ENCODE peak calls at places on chromosome 6, in six cellular contexts. One of them, this sample, is unnamed. For H3K4me1, the result is how much of the 10 kb centered on the place peaks cover.

GRCh38 chr6:161569071-161569470 is 295.2 kb upstream of the AGPAT4 start:
- DNase-seq in fibroblast of lung: no peak
- DNase-seq in cardiac muscle cell: no peak
- DNase-seq in neuronal stem cell: no peak
- DNase-seq in CD4-positive, CD25-positive, alpha-beta regulatory T cell: no peak
- DNase-seq in PC-3: no peak
- DNase-seq in this sample: no peak

GRCh38 chr6:158376650-158377081 is 64.4 kb downstream of the TULP4 start:
- DNase-seq in PC-3: no peak
- DNase-seq in CD4-positive, CD25-positive, alpha-beta regulatory T cell: no peak
- DNase-seq in fibroblast of lung: no peak
- DNase-seq in cardiac muscle cell: no peak
- DNase-seq in neuronal stem cell: no peak
- DNase-seq in this sample: peak

GRCh38 chr6:76453270-76453669 is 380.8 kb upstream of the IMPG1 start:
- DNase-seq in cardiac muscle cell: no peak
- DNase-seq in CD4-positive, CD25-positive, alpha-beta regulatory T cell: no peak
- DNase-seq in neuronal stem cell: no peak
- DNase-seq in PC-3: no peak
- DNase-seq in fibroblast of lung: no peak
- DNase-seq in this sample: no peak

GRCh38 chr6:81747327-81747726 is 5.2 kb downstream of the TENT5A start:
- DNase-seq in neuronal stem cell: peak
- DNase-seq in cardiac muscle cell: no peak
- DNase-seq in PC-3: no peak
- DNase-seq in fibroblast of lung: no peak
- DNase-seq in CD4-positive, CD25-positive, alpha-beta regulatory T cell: no peak
- DNase-seq in this sample: no peak

GRCh38 chr6:22071655-22072054 is 225.2 kb downstream of the PRL start:
- DNase-seq in neuronal stem cell: peak
- DNase-seq in CD4-positive, CD25-positive, alpha-beta regulatory T cell: no peak
- DNase-seq in cardiac muscle cell: peak
- DNase-seq in PC-3: no peak
- DNase-seq in fibroblast of lung: peak
- DNase-seq in this sample: peak

GRCh38 chr6:27894839-27895762 is 17.1 kb downstream of the OR2B2 start:
- DNase-seq in neuronal stem cell: peak
- DNase-seq in CD4-positive, CD25-positive, alpha-beta regulatory T cell: peak
- DNase-seq in cardiac muscle cell: peak
- DNase-seq in PC-3: peak
- DNase-seq in fibroblast of lung: peak
- DNase-seq in this sample: peak

GRCh38 chr6:17281497-17282481 is 628 bp downstream of the RBM24 start:
- DNase-seq in fibroblast of lung: peak
- DNase-seq in cardiac muscle cell: peak
- DNase-seq in CD4-positive, CD25-positive, alpha-beta regulatory T cell: no peak
- DNase-seq in PC-3: no peak
- DNase-seq in neuronal stem cell: peak
- DNase-seq in this sample: no peak

GRCh38 chr6:490251-491037 is 98.9 kb downstream of the IRF4 start:
- DNase-seq in neuronal stem cell: no peak
- DNase-seq in cardiac muscle cell: no peak
- DNase-seq in CD4-positive, CD25-positive, alpha-beta regulatory T cell: peak
- DNase-seq in fibroblast of lung: no peak
- DNase-seq in PC-3: no peak
- DNase-seq in this sample: no peak

GRCh38 chr6:90107721-90108364 is 188.8 kb downstream of the BACH2 start:
- DNase-seq in PC-3: no peak
- DNase-seq in CD4-positive, CD25-positive, alpha-beta regulatory T cell: peak
- DNase-seq in neuronal stem cell: no peak
- DNase-seq in cardiac muscle cell: no peak
- DNase-seq in fibroblast of lung: no peak
- DNase-seq in this sample: no peak

GRCh38 chr6:76162811-76163210 is 90.3 kb upstream of the IMPG1 start:
- DNase-seq in fibroblast of lung: no peak
- DNase-seq in neuronal stem cell: no peak
- DNase-seq in PC-3: no peak
- DNase-seq in cardiac muscle cell: no peak
- DNase-seq in CD4-positive, CD25-positive, alpha-beta regulatory T cell: no peak
- DNase-seq in this sample: no peak

GRCh38 chr6:44192428-44193041 is 24.2 kb upstream of the MYMX start:
- DNase-seq in cardiac muscle cell: peak
- DNase-seq in CD4-positive, CD25-positive, alpha-beta regulatory T cell: no peak
- DNase-seq in neuronal stem cell: no peak
- DNase-seq in fibroblast of lung: no peak
- DNase-seq in PC-3: no peak
- DNase-seq in this sample: no peak

GRCh38 chr6:144728804-144729203 is 443.7 kb downstream of the UTRN start:
- DNase-seq in fibroblast of lung: no peak
- DNase-seq in CD4-positive, CD25-positive, alpha-beta regulatory T cell: no peak
- DNase-seq in neuronal stem cell: no peak
- DNase-seq in cardiac muscle cell: no peak
- DNase-seq in PC-3: no peak
- DNase-seq in this sample: no peak
- H3K4me1 ChIP-seq in fibroblast of lung: under half
- H3K4me1 ChIP-seq in CD4-positive, CD25-positive, alpha-beta regulatory T cell: under half
- H3K4me1 ChIP-seq in neuronal stem cell: under half
- H3K4me1 ChIP-seq in cardiac muscle cell: under half
- H3K4me1 ChIP-seq in PC-3: under half
- H3K4me1 ChIP-seq in this sample: under half

DNA sequence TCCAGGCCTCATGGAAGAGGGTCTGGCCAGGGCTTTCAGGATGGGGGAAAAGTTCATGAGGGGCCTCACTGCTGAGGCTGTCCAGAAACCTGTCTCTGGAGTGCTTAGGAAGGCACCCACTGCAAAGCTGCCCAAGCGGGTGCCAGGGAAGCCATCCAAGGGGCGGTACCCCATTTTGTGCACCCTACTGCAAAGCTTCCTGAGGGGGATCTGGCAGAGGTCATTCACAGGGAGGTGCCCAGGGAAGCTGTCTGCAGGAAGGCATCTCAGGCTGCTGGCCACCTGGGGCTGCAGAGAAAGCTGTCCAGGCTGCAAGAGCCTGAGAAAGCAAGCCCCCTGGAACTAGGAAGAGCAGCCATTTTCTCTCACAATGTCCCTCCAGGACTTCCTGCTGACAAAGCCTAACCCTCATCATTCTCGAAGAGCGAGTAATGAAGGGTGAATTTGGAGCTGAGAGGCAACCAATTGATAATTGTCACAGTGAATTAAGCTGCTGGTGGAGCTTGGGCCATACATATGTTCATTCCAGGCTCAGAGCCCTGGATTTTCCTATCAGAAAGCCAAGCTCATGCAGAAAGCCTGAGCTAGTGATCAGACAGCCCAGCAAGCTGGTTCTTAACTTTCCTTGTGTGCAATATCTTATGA is 62.1 kb upstream of the SLC22A16 start:
- DNase-seq in fibroblast of lung: no peak
- DNase-seq in CD4-positive, CD25-positive, alpha-beta regulatory T cell: no peak
- DNase-seq in neuronal stem cell: no peak
- DNase-seq in cardiac muscle cell: peak
- DNase-seq in PC-3: no peak
- DNase-seq in this sample: no peak
- H3K4me1 ChIP-seq in fibroblast of lung: under half
- H3K4me1 ChIP-seq in CD4-positive, CD25-positive, alpha-beta regulatory T cell: under half
- H3K4me1 ChIP-seq in neuronal stem cell: under half
- H3K4me1 ChIP-seq in cardiac muscle cell: under half
- H3K4me1 ChIP-seq in PC-3: half or more
- H3K4me1 ChIP-seq in this sample: half or more

DNA sequence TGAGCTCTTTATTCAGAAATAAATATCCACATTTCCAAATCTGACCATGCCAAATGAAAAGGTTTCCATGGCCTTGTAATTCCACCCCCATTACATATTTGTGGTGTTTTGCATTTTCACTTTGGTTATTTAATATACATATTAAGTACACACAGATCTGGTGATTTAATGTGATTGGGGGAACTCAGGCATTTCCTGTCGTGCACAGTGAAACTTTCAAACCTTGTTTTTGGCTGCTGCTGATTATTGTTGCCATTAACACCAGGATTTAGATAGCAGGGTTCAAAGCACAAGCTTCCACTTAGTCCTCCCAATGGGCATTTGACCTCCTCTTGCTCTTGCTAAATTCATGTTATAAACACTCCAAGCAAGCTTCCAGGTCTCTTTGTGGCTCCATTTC is 166.5 kb downstream of the SOBP start:
- DNase-seq in CD4-positive, CD25-positive, alpha-beta regulatory T cell: peak
- DNase-seq in cardiac muscle cell: no peak
- DNase-seq in PC-3: no peak
- DNase-seq in neuronal stem cell: no peak
- DNase-seq in fibroblast of lung: peak
- DNase-seq in this sample: no peak
- H3K4me1 ChIP-seq in CD4-positive, CD25-positive, alpha-beta regulatory T cell: under half
- H3K4me1 ChIP-seq in cardiac muscle cell: under half
- H3K4me1 ChIP-seq in PC-3: under half
- H3K4me1 ChIP-seq in neuronal stem cell: under half
- H3K4me1 ChIP-seq in fibroblast of lung: under half
- H3K4me1 ChIP-seq in this sample: under half

DNA sequence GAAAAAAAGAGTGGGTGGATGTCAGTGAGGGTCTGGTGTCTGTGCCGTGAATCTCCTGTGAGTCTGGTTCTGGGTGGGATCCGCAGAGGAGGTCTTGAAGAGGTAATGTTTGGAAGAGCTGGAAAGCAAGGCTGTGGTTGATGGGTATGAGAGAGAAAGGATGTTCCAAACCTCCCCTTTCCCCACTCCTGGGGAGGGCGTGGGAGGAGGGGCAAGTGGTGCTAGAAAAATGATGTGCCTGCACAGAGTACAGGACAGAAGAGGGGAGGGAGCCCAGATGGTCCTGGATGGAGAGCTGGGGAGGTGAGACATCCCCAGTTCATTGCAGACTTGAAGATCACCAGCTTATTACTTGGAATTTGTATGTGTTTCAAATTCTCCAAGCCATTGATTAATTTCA is 3.1 kb downstream of the CNPY3 start:
- DNase-seq in fibroblast of lung: no peak
- DNase-seq in neuronal stem cell: no peak
- DNase-seq in cardiac muscle cell: no peak
- DNase-seq in PC-3: no peak
- DNase-seq in CD4-positive, CD25-positive, alpha-beta regulatory T cell: no peak
- DNase-seq in this sample: peak
- H3K4me1 ChIP-seq in fibroblast of lung: under half
- H3K4me1 ChIP-seq in neuronal stem cell: under half
- H3K4me1 ChIP-seq in cardiac muscle cell: under half
- H3K4me1 ChIP-seq in PC-3: under half
- H3K4me1 ChIP-seq in CD4-positive, CD25-positive, alpha-beta regulatory T cell: half or more
- H3K4me1 ChIP-seq in this sample: under half